ENCODE peak calls at places on chromosomes 16 and 17, in six cellular contexts. F is GM12892, T is naive B cell, N is NCI-H2081, G is WERI-Rb-1, U is nucleus accumbens. O is an unnamed sample.

GRCh38 chr16:19659554-19659953 is 58.5 kb downstream of the KNOP1 start:
- DNase-seq in F (no peak), T (no peak), N (no peak), G (no peak), U (peak), O (no peak)

GRCh38 chr16:89141884-89142267 is 29.7 kb upstream of the CDH15 start:
- DNase-seq in F (no peak), T (no peak), N (no peak), G (no peak), U (no peak), O (no peak)

GRCh38 chr17:78532922-78533640 is 44.1 kb downstream of the DNAH17 start:
- DNase-seq in F (no peak), T (no peak), N (no peak), G (no peak), U (no peak), O (peak)

GRCh38 chr17:40358323-40359038 is 6.1 kb downstream of the GJD3 start:
- DNase-seq in F (peak), T (peak), N (peak), G (peak), U (peak), O (peak)

GRCh38 chr16:57592591-57593003 is 35.8 kb upstream of the ADGRG1 start:
- DNase-seq in F (no peak), T (no peak), N (no peak), G (no peak), U (no peak), O (no peak)

GRCh38 chr17:77602062-77602746 is 356.3 kb upstream of the TNRC6C start:
- DNase-seq in F (no peak), T (no peak), N (no peak), G (peak), U (no peak), O (no peak)

GRCh38 chr16:64983983-64984382 is 137.9 kb downstream of the CDH11 start:
- DNase-seq in F (no peak), T (no peak), N (peak), G (peak), U (peak), O (no peak)

GRCh38 chr17:19897901-19898300 is 30.2 kb upstream of the ULK2 start:
- DNase-seq in F (no peak), T (no peak), N (no peak), G (no peak), U (no peak), O (peak)

GRCh38 chr16:5071681-5072333 is at the start of gene ALG1:
- DNase-seq in F (peak), T (peak), N (peak), G (peak), U (peak), O (peak)

GRCh38 chr16:51290886-51291285 is 139.8 kb upstream of the SALL1 start:
- DNase-seq in F (no peak), T (no peak), N (no peak), G (no peak), U (no peak), O (no peak)

GRCh38 chr16:22670044-22670536 is 143.9 kb upstream of the HS3ST2 start:
- DNase-seq in F (no peak), T (no peak), N (no peak), G (no peak), U (no peak), O (no peak)

GRCh38 chr17:83025636-83026280 is 53.7 kb upstream of the METRNL start:
- DNase-seq in F (no peak), T (no peak), N (no peak), G (no peak), U (no peak), O (no peak)

GRCh38 chr17:66373079-66373478 is 70.7 kb downstream of the PRKCA start:
- DNase-seq in F (no peak), T (no peak), N (no peak), G (no peak), U (no peak), O (no peak)

GRCh38 chr17:48603959-48604769 is 622 bp downstream of the HOXB6 start:
- DNase-seq in F (no peak), T (no peak), N (no peak), G (no peak), U (no peak), O (peak)

GRCh38 chr16:11744075-11744470 is 1.4 kb upstream of the TXNDC11 start:
- DNase-seq in F (no peak), T (no peak), N (no peak), G (peak), U (no peak), O (no peak)

GRCh38 chr17:64964796-64965195 is 45.5 kb upstream of the LRRC37A3 start:
- DNase-seq in F (no peak), T (no peak), N (no peak), G (no peak), U (no peak), O (no peak)

GRCh38 chr16:55943257-55943656 is 68.1 kb upstream of the CES5A start:
- DNase-seq in F (no peak), T (no peak), N (no peak), G (no peak), U (no peak), O (no peak)

GRCh38 chr17:29778936-29779811 is 150.9 kb downstream of the SSH2 start:
- DNase-seq in F (peak), T (peak), N (peak), G (peak), U (peak), O (peak)

GRCh38 chr17:7889166-7889584 is 586 bp downstream of the CHD3 start:
- DNase-seq in F (no peak), T (no peak), N (peak), G (peak), U (peak), O (peak)

GRCh38 chr16:67880584-67880983 is 4.1 kb upstream of the NRN1L start:
- DNase-seq in F (no peak), T (no peak), N (no peak), G (no peak), U (no peak), O (no peak)

GRCh38 chr16:70699696-70700095 is 13.8 kb upstream of the MTSS2 start:
- DNase-seq in F (no peak), T (no peak), N (no peak), G (no peak), U (no peak), O (no peak)

GRCh38 chr16:78375055-78375679 is 275.7 kb downstream of the WWOX start:
- DNase-seq in F (no peak), T (no peak), N (no peak), G (no peak), U (no peak), O (no peak)

GRCh38 chr17:4497101-4497824 is 1.4 kb upstream of the SPNS2 start:
- DNase-seq in F (no peak), T (no peak), N (no peak), G (peak), U (no peak), O (no peak)

GRCh38 chr16:23013484-23013883 is 135.8 kb downstream of the USP31 start:
- DNase-seq in F (no peak), T (no peak), N (no peak), G (peak), U (no peak), O (peak)

GRCh38 chr16:52408197-52408845 is 138.6 kb downstream of the TOX3 start:
- DNase-seq in F (no peak), T (no peak), N (no peak), G (no peak), U (no peak), O (no peak)

GRCh38 chr16:87411375-87412271 is 19.5 kb downstream of the MAP1LC3B start:
- DNase-seq in F (no peak), T (no peak), N (no peak), G (no peak), U (peak), O (no peak)

GRCh38 chr16:27286446-27286845 is 17.9 kb upstream of the NSMCE1 start:
- DNase-seq in F (no peak), T (no peak), N (no peak), G (no peak), U (no peak), O (no peak)

GRCh38 chr17:41811549-41812175 is at the start of gene P3H4:
- DNase-seq in F (peak), T (peak), N (peak), G (peak), U (peak), O (peak)

GRCh38 chr17:81131486-81132196 is 33.7 kb upstream of the PVALEF start:
- DNase-seq in F (no peak), T (no peak), N (no peak), G (no peak), U (no peak), O (no peak)

GRCh38 chr17:80425835-80426426 is 11.0 kb downstream of the ENDOV start:
- DNase-seq in F (no peak), T (no peak), N (no peak), G (no peak), U (no peak), O (no peak)

GRCh38 chr16:48687421-48688038 is 77.5 kb upstream of the N4BP1 start:
- DNase-seq in F (peak), T (no peak), N (peak), G (peak), U (no peak), O (peak)

GRCh38 chr17:39002991-39003715 is 36.0 kb upstream of the FBXO47 start:
- DNase-seq in F (no peak), T (no peak), N (no peak), G (peak), U (no peak), O (no peak)

GRCh38 chr17:65783845-65784334 is 222.4 kb upstream of the AXIN2 start:
- DNase-seq in F (no peak), T (no peak), N (no peak), G (no peak), U (no peak), O (peak)

GRCh38 chr16:78002915-78003538 is 19.3 kb upstream of the CLEC3A start:
- DNase-seq in F (peak), T (peak), N (peak), G (peak), U (peak), O (peak)

GRCh38 chr17:885971-886571 is 93.5 kb downstream of the NXN start:
- DNase-seq in F (no peak), T (no peak), N (no peak), G (no peak), U (no peak), O (no peak)